ENCODE peak calls at places on chromosomes 12 and 14, in six cellular contexts. H is WTC11; W is activated naive CD8-positive, alpha-beta T cell treated with anti-CD3 and anti-CD28 coated beads, Interleukin-2, amount 50 U/mL, for 16 hours; A is NCI-H1092; I is GM06990; K is NCI-H2029 treated with DMSO at 0.1 percent for 48 hours. Q is an unnamed sample.

GRCh38 chr12:84793558-84794367 is 118.8 kb downstream of the SLC6A15 start:
- DNase-seq in H (no peak), W (no peak), A (no peak), I (no peak), K (no peak), Q (no peak)

GRCh38 chr14:22391908-22392307 is 197.1 kb downstream of the DAD1 start:
- DNase-seq in H (peak; percentile 54), W (no peak), A (peak; percentile 65), I (no peak), K (no peak), Q (peak; percentile 33)

GRCh38 chr14:32331227-32331597 is 2.1 kb downstream of the AKAP6 start:
- DNase-seq in H (no peak), W (no peak), A (no peak), I (no peak), K (no peak), Q (peak; percentile 48)

GRCh38 chr12:24226745-24227350 is 277.4 kb upstream of the SOX5 start:
- DNase-seq in H (no peak), W (no peak), A (no peak), I (no peak), K (no peak), Q (no peak)

GRCh38 chr12:88634008-88634407 is 53.7 kb upstream of the KITLG start:
- DNase-seq in H (no peak), W (no peak), A (no peak), I (no peak), K (no peak), Q (no peak)

GRCh38 chr14:100576091-100577085 is 10.8 kb downstream of the BEGAIN start:
- DNase-seq in H (peak; percentile 8), W (no peak), A (no peak), I (no peak), K (no peak), Q (no peak)

GRCh38 chr14:54000341-54000811 is 43.8 kb upstream of the BMP4 start:
- DNase-seq in H (no peak), W (no peak), A (no peak), I (no peak), K (no peak), Q (no peak)

GRCh38 chr12:108635201-108635996 is 1.7 kb upstream of the SELPLG start:
- DNase-seq in H (no peak), W (no peak), A (no peak), I (peak; percentile 82), K (no peak), Q (no peak)

GRCh38 chr12:54463034-54463433 is 10.4 kb downstream of the GTSF1 start:
- DNase-seq in H (no peak), W (no peak), A (no peak), I (no peak), K (no peak), Q (no peak)

GRCh38 chr12:65536876-65537661 is 258.6 kb downstream of the MSRB3 start:
- DNase-seq in H (no peak), W (no peak), A (no peak), I (no peak), K (no peak), Q (no peak)

GRCh38 chr12:109860961-109861360 is 19.4 kb downstream of the GLTP start:
- DNase-seq in H (no peak), W (no peak), A (no peak), I (no peak), K (no peak), Q (no peak)

GRCh38 chr14:102390486-102390885 is 27.7 kb downstream of the TECPR2 start:
- DNase-seq in H (no peak), W (no peak), A (no peak), I (no peak), K (no peak), Q (no peak)

GRCh38 chr14:80055912-80056801 is 155.1 kb downstream of the DIO2 start:
- DNase-seq in H (peak; percentile 37), W (no peak), A (peak; percentile 38), I (no peak), K (no peak), Q (peak; percentile 48)

GRCh38 chr12:12018454-12018853 is 52.3 kb upstream of the BCL2L14 start:
- DNase-seq in H (no peak), W (no peak), A (no peak), I (no peak), K (no peak), Q (no peak)

GRCh38 chr14:70858641-70859040 is 48.6 kb upstream of the PCNX1 start:
- DNase-seq in H (peak; percentile 16), W (no peak), A (no peak), I (no peak), K (no peak), Q (no peak)

GRCh38 chr14:67186369-67186768 is 2.9 kb upstream of the GARIN2 start:
- DNase-seq in H (no peak), W (no peak), A (no peak), I (no peak), K (no peak), Q (no peak)